ENCODE peak calls at places on chromosomes 5 and 9, in seven cellular contexts. One of them, this sample, is unnamed.

GRCh38 chr5:94366811-94367210 is 251.6 kb downstream of the KIAA0825 start:
- DNase-seq in ovary: no peak
- DNase-seq in stomach: no peak
- DNase-seq in tibial nerve: no peak
- DNase-seq in HCT116: no peak
- DNase-seq in prostate gland: peak
- DNase-seq in gastrocnemius medialis: no peak
- DNase-seq in this sample: no peak

GRCh38 chr5:14433202-14433601 is 148.4 kb upstream of the OTULINL start:
- DNase-seq in ovary: no peak
- DNase-seq in stomach: no peak
- DNase-seq in tibial nerve: no peak
- DNase-seq in HCT116: no peak
- DNase-seq in prostate gland: no peak
- DNase-seq in gastrocnemius medialis: no peak
- DNase-seq in this sample: no peak

GRCh38 chr9:85155380-85155779 is 485.9 kb downstream of the NTRK2 start:
- DNase-seq in ovary: no peak
- DNase-seq in stomach: no peak
- DNase-seq in tibial nerve: no peak
- DNase-seq in HCT116: no peak
- DNase-seq in prostate gland: no peak
- DNase-seq in gastrocnemius medialis: no peak
- DNase-seq in this sample: no peak

GRCh38 chr5:20276959-20277263 is 288.9 kb upstream of the CDH18 start:
- DNase-seq in ovary: no peak
- DNase-seq in stomach: no peak
- DNase-seq in tibial nerve: no peak
- DNase-seq in HCT116: no peak
- DNase-seq in prostate gland: no peak
- DNase-seq in gastrocnemius medialis: no peak
- DNase-seq in this sample: no peak

GRCh38 chr5:93890657-93891056 is 149.3 kb upstream of the POU5F2 start:
- DNase-seq in ovary: no peak
- DNase-seq in stomach: no peak
- DNase-seq in tibial nerve: no peak
- DNase-seq in HCT116: no peak
- DNase-seq in prostate gland: no peak
- DNase-seq in gastrocnemius medialis: no peak
- DNase-seq in this sample: no peak

GRCh38 chr5:38468978-38469706 is 87.3 kb downstream of the LIFR start:
- DNase-seq in ovary: peak
- DNase-seq in stomach: no peak
- DNase-seq in tibial nerve: peak
- DNase-seq in HCT116: no peak
- DNase-seq in prostate gland: no peak
- DNase-seq in gastrocnemius medialis: peak
- DNase-seq in this sample: no peak

GRCh38 chr5:146751781-146752401 is 126.7 kb downstream of the PPP2R2B start:
- DNase-seq in ovary: no peak
- DNase-seq in stomach: peak
- DNase-seq in tibial nerve: no peak
- DNase-seq in HCT116: no peak
- DNase-seq in prostate gland: no peak
- DNase-seq in gastrocnemius medialis: no peak
- DNase-seq in this sample: no peak

GRCh38 chr9:96376926-96377874 is 6.3 kb downstream of the SLC35D2 start:
- DNase-seq in ovary: no peak
- DNase-seq in stomach: no peak
- DNase-seq in tibial nerve: no peak
- DNase-seq in HCT116: no peak
- DNase-seq in prostate gland: no peak
- DNase-seq in gastrocnemius medialis: no peak
- DNase-seq in this sample: no peak

GRCh38 chr9:124784503-124784902 is 7.6 kb downstream of the OLFML2A start:
- DNase-seq in ovary: no peak
- DNase-seq in stomach: no peak
- DNase-seq in tibial nerve: no peak
- DNase-seq in HCT116: no peak
- DNase-seq in prostate gland: no peak
- DNase-seq in gastrocnemius medialis: no peak
- DNase-seq in this sample: no peak

GRCh38 chr9:114919611-114920010 is 10.8 kb downstream of the TNFSF8 start:
- DNase-seq in ovary: no peak
- DNase-seq in stomach: no peak
- DNase-seq in tibial nerve: no peak
- DNase-seq in HCT116: no peak
- DNase-seq in prostate gland: no peak
- DNase-seq in gastrocnemius medialis: no peak
- DNase-seq in this sample: no peak

GRCh38 chr5:102241809-102242421 is 54.2 kb downstream of the SLCO4C1 start:
- DNase-seq in ovary: no peak
- DNase-seq in stomach: no peak
- DNase-seq in tibial nerve: no peak
- DNase-seq in HCT116: no peak
- DNase-seq in prostate gland: no peak
- DNase-seq in gastrocnemius medialis: no peak
- DNase-seq in this sample: no peak

GRCh38 chr9:98373622-98374021 is 118.2 kb upstream of the TBC1D2 start:
- DNase-seq in ovary: no peak
- DNase-seq in stomach: no peak
- DNase-seq in tibial nerve: no peak
- DNase-seq in HCT116: no peak
- DNase-seq in prostate gland: no peak
- DNase-seq in gastrocnemius medialis: no peak
- DNase-seq in this sample: no peak

DNA sequence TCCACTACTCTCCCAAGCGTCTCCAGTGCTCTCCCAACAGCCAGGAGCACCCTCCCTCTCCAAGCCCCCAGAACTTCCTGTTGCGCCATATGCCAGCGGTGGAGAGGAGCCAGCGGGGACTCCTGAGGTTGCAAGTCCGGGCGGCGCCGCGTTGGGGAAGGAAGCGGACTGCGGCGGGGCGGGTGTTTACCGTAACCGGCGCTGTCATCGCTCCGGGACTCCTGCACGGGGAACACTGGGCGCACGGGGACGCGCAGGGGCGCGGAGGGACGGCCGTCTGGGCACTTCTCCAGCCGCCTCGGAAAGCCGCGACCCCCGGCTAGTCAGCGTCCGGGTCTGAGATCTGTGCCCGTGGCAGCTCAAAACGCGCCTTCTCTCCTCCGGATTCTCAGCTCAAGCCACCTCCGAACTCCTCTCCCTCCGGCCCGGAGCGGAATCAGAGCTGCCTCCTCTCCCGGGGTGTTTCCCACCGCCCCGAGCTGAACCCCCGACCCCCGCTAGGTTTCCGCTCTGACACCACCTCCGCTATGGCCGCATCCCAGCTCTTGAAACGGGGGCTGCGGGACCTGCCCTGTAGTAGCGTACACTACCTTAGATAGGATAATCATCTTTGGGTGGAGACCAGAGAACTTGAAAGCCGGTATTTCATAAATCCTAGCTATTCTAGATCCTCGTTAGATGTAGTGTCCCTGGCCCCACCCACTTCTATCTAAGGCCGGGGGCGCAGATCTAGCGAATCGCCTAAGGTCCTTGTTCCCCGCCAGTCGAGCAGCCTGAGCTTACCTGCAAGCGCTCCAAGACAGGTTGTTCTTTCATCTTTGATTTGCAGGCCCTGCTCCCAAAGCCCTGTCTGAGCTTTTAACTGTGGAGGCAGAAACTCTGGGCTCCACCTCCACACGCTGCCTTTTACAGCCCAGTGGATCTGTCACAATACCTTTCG is at the start of gene TRPM6:
- DNase-seq in ovary: peak
- DNase-seq in stomach: peak
- DNase-seq in tibial nerve: peak
- DNase-seq in HCT116: peak
- DNase-seq in prostate gland: peak
- DNase-seq in gastrocnemius medialis: peak
- DNase-seq in this sample: peak
- TF ChIP-seq POLR2A in ovary: no peak
- TF ChIP-seq POLR2A in stomach: no peak
- TF ChIP-seq POLR2A in tibial nerve: no peak
- TF ChIP-seq POLR2A in HCT116: no peak
- TF ChIP-seq POLR2A in prostate gland: peak
- TF ChIP-seq POLR2A in gastrocnemius medialis: no peak
- TF ChIP-seq POLR2A in this sample: no peak

GRCh38 chr9:18202924-18203323 is 271.0 kb upstream of the ADAMTSL1 start:
- DNase-seq in ovary: no peak
- DNase-seq in stomach: no peak
- DNase-seq in tibial nerve: no peak
- DNase-seq in HCT116: no peak
- DNase-seq in prostate gland: no peak
- DNase-seq in gastrocnemius medialis: no peak
- DNase-seq in this sample: no peak

GRCh38 chr9:18208166-18209059 is 265.5 kb upstream of the ADAMTSL1 start:
- DNase-seq in ovary: peak
- DNase-seq in stomach: peak
- DNase-seq in tibial nerve: no peak
- DNase-seq in HCT116: no peak
- DNase-seq in prostate gland: peak
- DNase-seq in gastrocnemius medialis: no peak
- DNase-seq in this sample: no peak

DNA sequence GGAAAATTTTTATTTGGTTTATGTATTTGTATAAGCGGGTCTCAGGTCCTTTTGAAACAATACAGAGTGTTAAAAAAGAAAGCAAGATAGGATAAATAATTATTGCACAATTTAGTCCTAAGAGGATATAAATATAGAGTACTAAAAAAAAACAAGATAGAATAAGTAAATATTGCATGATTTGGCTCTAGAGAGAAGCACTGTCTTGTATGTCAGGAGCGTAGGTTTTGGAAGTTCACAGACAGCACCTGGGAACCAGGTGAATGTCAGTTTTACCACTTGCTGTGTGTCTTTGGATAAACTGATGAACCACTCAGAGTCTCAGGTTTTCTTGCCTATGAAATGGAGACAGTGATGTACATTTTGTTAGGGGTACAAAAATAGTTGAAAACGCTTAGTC is 266.2 kb upstream of the ADAMTSL1 start:
- DNase-seq in ovary: no peak
- DNase-seq in stomach: no peak
- DNase-seq in tibial nerve: no peak
- DNase-seq in HCT116: no peak
- DNase-seq in prostate gland: no peak
- DNase-seq in gastrocnemius medialis: no peak
- DNase-seq in this sample: no peak
- TF ChIP-seq POLR2A in ovary: no peak
- TF ChIP-seq POLR2A in stomach: no peak
- TF ChIP-seq POLR2A in tibial nerve: no peak
- TF ChIP-seq POLR2A in HCT116: no peak
- TF ChIP-seq POLR2A in prostate gland: no peak
- TF ChIP-seq POLR2A in gastrocnemius medialis: no peak
- TF ChIP-seq POLR2A in this sample: no peak

DNA sequence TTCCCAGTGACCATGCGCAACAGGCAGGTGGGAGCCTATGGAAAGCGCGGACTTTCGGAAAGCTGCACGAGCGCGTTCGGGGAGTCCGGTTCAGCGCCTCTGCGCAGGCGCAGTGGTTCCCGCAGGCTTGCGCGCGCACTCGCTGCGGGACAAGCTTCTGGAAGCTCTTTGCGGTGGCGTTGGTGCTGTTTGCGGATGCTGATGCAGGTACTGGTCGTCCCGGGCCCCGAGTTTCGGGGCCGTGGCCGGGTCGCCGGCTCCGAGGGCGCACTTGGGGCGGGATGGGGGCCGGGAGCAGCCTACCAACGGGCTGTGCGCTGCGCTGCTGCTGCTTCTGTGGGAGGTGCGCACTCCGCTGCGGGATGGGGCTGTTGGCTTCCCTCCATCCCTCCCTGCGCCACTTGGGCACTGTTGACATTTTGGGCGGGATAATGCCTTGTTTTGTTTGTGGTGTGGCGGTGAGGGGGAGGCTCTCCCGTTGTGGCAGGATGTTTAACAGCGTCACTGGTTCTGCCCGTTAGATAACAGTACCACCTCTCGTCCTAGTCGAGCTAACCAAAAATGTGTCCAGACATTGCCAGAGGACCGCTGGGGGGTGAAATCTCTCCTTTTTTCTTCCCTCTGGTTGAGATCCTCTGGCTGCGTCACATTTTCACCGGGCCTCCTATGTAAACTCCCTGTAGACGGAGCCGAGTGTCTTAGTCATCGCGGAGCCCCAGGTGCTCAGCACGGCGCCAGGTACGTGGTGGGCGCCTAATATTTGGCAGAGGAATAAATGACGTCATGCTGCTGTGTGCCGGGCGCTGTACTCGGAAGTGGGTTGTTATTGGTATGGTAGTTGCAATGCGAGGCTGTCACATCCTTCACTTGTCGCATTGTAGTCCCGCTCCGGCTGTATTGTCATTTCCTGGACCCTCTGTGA is at the start of gene ZNF483:
- DNase-seq in ovary: peak
- DNase-seq in stomach: peak
- DNase-seq in tibial nerve: peak
- DNase-seq in HCT116: peak
- DNase-seq in prostate gland: peak
- DNase-seq in gastrocnemius medialis: no peak
- DNase-seq in this sample: peak
- TF ChIP-seq POLR2A in ovary: peak
- TF ChIP-seq POLR2A in stomach: no peak
- TF ChIP-seq POLR2A in tibial nerve: peak
- TF ChIP-seq POLR2A in HCT116: no peak
- TF ChIP-seq POLR2A in prostate gland: peak
- TF ChIP-seq POLR2A in gastrocnemius medialis: no peak
- TF ChIP-seq POLR2A in this sample: no peak

DNA sequence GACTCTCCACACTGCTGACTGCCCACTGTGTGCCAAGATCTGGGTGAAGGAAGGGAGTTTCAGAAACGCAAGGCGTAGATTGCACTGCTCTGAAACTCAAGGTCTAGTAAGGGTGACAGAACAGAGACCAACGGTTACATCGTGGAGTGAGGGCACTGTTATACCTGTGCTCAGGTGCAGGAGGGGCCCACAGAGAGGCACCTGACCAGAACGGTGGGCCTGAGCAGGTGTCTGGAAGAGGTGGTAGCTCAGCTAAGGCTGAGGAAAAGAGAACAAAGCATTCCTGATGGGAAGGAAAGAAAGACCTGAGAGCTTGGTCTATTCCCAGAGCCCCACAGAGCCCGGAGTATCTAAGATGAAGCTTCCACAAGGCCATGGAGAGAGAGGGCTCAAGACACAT is 267.2 kb downstream of the MED10 start:
- DNase-seq in ovary: no peak
- DNase-seq in stomach: no peak
- DNase-seq in tibial nerve: no peak
- DNase-seq in HCT116: no peak
- DNase-seq in prostate gland: no peak
- DNase-seq in gastrocnemius medialis: no peak
- DNase-seq in this sample: no peak
- TF ChIP-seq POLR2A in ovary: no peak
- TF ChIP-seq POLR2A in stomach: no peak
- TF ChIP-seq POLR2A in tibial nerve: no peak
- TF ChIP-seq POLR2A in HCT116: no peak
- TF ChIP-seq POLR2A in prostate gland: no peak
- TF ChIP-seq POLR2A in gastrocnemius medialis: no peak
- TF ChIP-seq POLR2A in this sample: no peak

This sample was measured in GM12892.